ENCODE peak calls at places on chromosomes 12 and 14, in ten cellular contexts. One of them, this sample, is unnamed.

GRCh38 chr14:35879141-35879648 is 53.1 kb downstream of the BRMS1L start:
- DNase-seq in mammary epithelial cell: peak
- DNase-seq in cardiac fibroblast: peak
- DNase-seq in fibroblast of lung: peak
- DNase-seq in GM23338: no peak
- DNase-seq in dorsolateral prefrontal cortex: no peak
- DNase-seq in psoas muscle: no peak
- DNase-seq in OCI-LY7: no peak
- DNase-seq in AG04450: no peak
- DNase-seq in IMR-90: peak
- DNase-seq in this sample: no peak

GRCh38 chr12:55142896-55143870 is 17.0 kb downstream of the OR9K2 start:
- DNase-seq in mammary epithelial cell: peak
- DNase-seq in cardiac fibroblast: peak
- DNase-seq in fibroblast of lung: peak
- DNase-seq in GM23338: peak
- DNase-seq in dorsolateral prefrontal cortex: no peak
- DNase-seq in psoas muscle: no peak
- DNase-seq in OCI-LY7: peak
- DNase-seq in AG04450: no peak
- DNase-seq in IMR-90: peak
- DNase-seq in this sample: peak

GRCh38 chr12:125005652-125006051 is 12.2 kb downstream of the BRI3BP start:
- DNase-seq in mammary epithelial cell: no peak
- DNase-seq in cardiac fibroblast: no peak
- DNase-seq in fibroblast of lung: no peak
- DNase-seq in GM23338: no peak
- DNase-seq in dorsolateral prefrontal cortex: no peak
- DNase-seq in psoas muscle: no peak
- DNase-seq in OCI-LY7: no peak
- DNase-seq in AG04450: no peak
- DNase-seq in IMR-90: no peak
- DNase-seq in this sample: no peak

GRCh38 chr12:125247477-125247876 is 182.2 kb downstream of the AACS start:
- DNase-seq in mammary epithelial cell: no peak
- DNase-seq in cardiac fibroblast: no peak
- DNase-seq in fibroblast of lung: no peak
- DNase-seq in GM23338: no peak
- DNase-seq in dorsolateral prefrontal cortex: no peak
- DNase-seq in psoas muscle: no peak
- DNase-seq in OCI-LY7: no peak
- DNase-seq in AG04450: no peak
- DNase-seq in IMR-90: no peak
- DNase-seq in this sample: no peak

GRCh38 chr12:95633049-95633545 is 81.8 kb upstream of the USP44 start:
- DNase-seq in mammary epithelial cell: peak
- DNase-seq in cardiac fibroblast: peak
- DNase-seq in fibroblast of lung: peak
- DNase-seq in GM23338: no peak
- DNase-seq in dorsolateral prefrontal cortex: no peak
- DNase-seq in psoas muscle: no peak
- DNase-seq in OCI-LY7: no peak
- DNase-seq in AG04450: no peak
- DNase-seq in IMR-90: peak
- DNase-seq in this sample: peak

GRCh38 chr14:104977681-104978647 is at the start of gene AHNAK2:
- DNase-seq in mammary epithelial cell: peak
- DNase-seq in cardiac fibroblast: peak
- DNase-seq in fibroblast of lung: peak
- DNase-seq in GM23338: peak
- DNase-seq in dorsolateral prefrontal cortex: peak
- DNase-seq in psoas muscle: peak
- DNase-seq in OCI-LY7: no peak
- DNase-seq in AG04450: peak
- DNase-seq in IMR-90: peak
- DNase-seq in this sample: peak

GRCh38 chr12:112848972-112849371 is 57.4 kb downstream of the RPH3A start:
- DNase-seq in mammary epithelial cell: no peak
- DNase-seq in cardiac fibroblast: no peak
- DNase-seq in fibroblast of lung: no peak
- DNase-seq in GM23338: no peak
- DNase-seq in dorsolateral prefrontal cortex: no peak
- DNase-seq in psoas muscle: no peak
- DNase-seq in OCI-LY7: no peak
- DNase-seq in AG04450: no peak
- DNase-seq in IMR-90: no peak
- DNase-seq in this sample: no peak

GRCh38 chr14:38838979-38839323 is 264.1 kb downstream of the SEC23A start:
- DNase-seq in mammary epithelial cell: no peak
- DNase-seq in cardiac fibroblast: no peak
- DNase-seq in fibroblast of lung: no peak
- DNase-seq in GM23338: no peak
- DNase-seq in dorsolateral prefrontal cortex: no peak
- DNase-seq in psoas muscle: no peak
- DNase-seq in OCI-LY7: no peak
- DNase-seq in AG04450: no peak
- DNase-seq in IMR-90: no peak
- DNase-seq in this sample: no peak

GRCh38 chr12:71662861-71663560 is 637 bp downstream of the ZFC3H1 start:
- DNase-seq in mammary epithelial cell: peak
- DNase-seq in cardiac fibroblast: peak
- DNase-seq in fibroblast of lung: peak
- DNase-seq in GM23338: peak
- DNase-seq in dorsolateral prefrontal cortex: no peak
- DNase-seq in psoas muscle: peak
- DNase-seq in OCI-LY7: peak
- DNase-seq in AG04450: no peak
- DNase-seq in IMR-90: peak
- DNase-seq in this sample: peak

GRCh38 chr14:71682337-71682736 is 249.9 kb upstream of the RGS6 start:
- DNase-seq in mammary epithelial cell: no peak
- DNase-seq in cardiac fibroblast: peak
- DNase-seq in fibroblast of lung: no peak
- DNase-seq in GM23338: no peak
- DNase-seq in dorsolateral prefrontal cortex: no peak
- DNase-seq in psoas muscle: no peak
- DNase-seq in OCI-LY7: no peak
- DNase-seq in AG04450: no peak
- DNase-seq in IMR-90: peak
- DNase-seq in this sample: no peak

GRCh38 chr12:121579190-121579791 is 1.5 kb downstream of the KDM2B start:
- DNase-seq in mammary epithelial cell: no peak
- DNase-seq in cardiac fibroblast: peak
- DNase-seq in fibroblast of lung: no peak
- DNase-seq in GM23338: peak
- DNase-seq in dorsolateral prefrontal cortex: peak
- DNase-seq in psoas muscle: peak
- DNase-seq in OCI-LY7: peak
- DNase-seq in AG04450: no peak
- DNase-seq in IMR-90: no peak
- DNase-seq in this sample: no peak

GRCh38 chr12:9651265-9651729 is 18.2 kb upstream of the CLEC2D start:
- DNase-seq in mammary epithelial cell: peak
- DNase-seq in cardiac fibroblast: peak
- DNase-seq in fibroblast of lung: peak
- DNase-seq in GM23338: no peak
- DNase-seq in dorsolateral prefrontal cortex: no peak
- DNase-seq in psoas muscle: no peak
- DNase-seq in OCI-LY7: peak
- DNase-seq in AG04450: no peak
- DNase-seq in IMR-90: peak
- DNase-seq in this sample: peak
- H3K4me3 ChIP-seq in mammary epithelial cell: no peak
- H3K4me3 ChIP-seq in cardiac fibroblast: no peak
- H3K4me3 ChIP-seq in fibroblast of lung: no peak
- H3K4me3 ChIP-seq in GM23338: no peak
- H3K4me3 ChIP-seq in dorsolateral prefrontal cortex: no peak
- H3K4me3 ChIP-seq in psoas muscle: no peak
- H3K4me3 ChIP-seq in OCI-LY7: peak
- H3K4me3 ChIP-seq in AG04450: no peak
- H3K4me3 ChIP-seq in IMR-90: no peak
- H3K4me3 ChIP-seq in this sample: no peak

GRCh38 chr14:75294649-75295033 is 16.0 kb downstream of the FOS start:
- DNase-seq in mammary epithelial cell: no peak
- DNase-seq in cardiac fibroblast: peak
- DNase-seq in fibroblast of lung: no peak
- DNase-seq in GM23338: peak
- DNase-seq in dorsolateral prefrontal cortex: no peak
- DNase-seq in psoas muscle: no peak
- DNase-seq in OCI-LY7: peak
- DNase-seq in AG04450: no peak
- DNase-seq in IMR-90: no peak
- DNase-seq in this sample: no peak
- TF ChIP-seq CTCF in mammary epithelial cell: no peak
- TF ChIP-seq CTCF in cardiac fibroblast: no peak
- TF ChIP-seq CTCF in fibroblast of lung: no peak
- TF ChIP-seq CTCF in GM23338: no peak
- TF ChIP-seq CTCF in dorsolateral prefrontal cortex: no peak
- TF ChIP-seq CTCF in psoas muscle: no peak
- TF ChIP-seq CTCF in OCI-LY7: peak
- TF ChIP-seq CTCF in AG04450: peak
- TF ChIP-seq CTCF in IMR-90: peak
- TF ChIP-seq CTCF in this sample: no peak

DNA sequence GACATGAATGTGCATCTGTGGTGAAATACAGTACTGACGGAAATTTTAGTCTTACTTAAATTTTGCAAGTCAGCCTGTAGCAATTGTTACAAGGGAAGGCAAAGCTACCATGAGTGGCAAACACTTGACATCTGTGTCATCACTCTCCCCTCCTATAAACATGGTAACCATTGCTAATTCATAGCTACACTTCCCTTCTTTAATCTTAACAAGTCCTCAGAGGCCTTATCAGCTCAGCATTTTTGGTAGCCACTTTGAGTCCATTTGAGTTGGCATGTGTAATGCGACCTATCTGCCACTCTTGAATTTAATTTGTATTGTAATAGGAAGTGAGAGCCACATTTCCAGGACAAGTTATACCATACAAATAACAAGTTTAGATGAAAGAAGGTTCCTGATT is 218.1 kb downstream of the RMST start:
- DNase-seq in mammary epithelial cell: no peak
- DNase-seq in cardiac fibroblast: no peak
- DNase-seq in fibroblast of lung: no peak
- DNase-seq in GM23338: no peak
- DNase-seq in dorsolateral prefrontal cortex: no peak
- DNase-seq in psoas muscle: no peak
- DNase-seq in OCI-LY7: no peak
- DNase-seq in AG04450: no peak
- DNase-seq in IMR-90: no peak
- DNase-seq in this sample: no peak
- H3K4me3 ChIP-seq in mammary epithelial cell: no peak
- H3K4me3 ChIP-seq in cardiac fibroblast: no peak
- H3K4me3 ChIP-seq in fibroblast of lung: no peak
- H3K4me3 ChIP-seq in GM23338: no peak
- H3K4me3 ChIP-seq in dorsolateral prefrontal cortex: no peak
- H3K4me3 ChIP-seq in psoas muscle: no peak
- H3K4me3 ChIP-seq in OCI-LY7: no peak
- H3K4me3 ChIP-seq in AG04450: no peak
- H3K4me3 ChIP-seq in IMR-90: no peak
- H3K4me3 ChIP-seq in this sample: no peak

GRCh38 chr12:101695698-101696097 is 1.7 kb upstream of the CHPT1 start:
- DNase-seq in mammary epithelial cell: peak
- DNase-seq in cardiac fibroblast: peak
- DNase-seq in fibroblast of lung: no peak
- DNase-seq in GM23338: no peak
- DNase-seq in dorsolateral prefrontal cortex: no peak
- DNase-seq in psoas muscle: no peak
- DNase-seq in OCI-LY7: no peak
- DNase-seq in AG04450: no peak
- DNase-seq in IMR-90: peak
- DNase-seq in this sample: no peak

GRCh38 chr12:101696477-101697196 is 803 bp upstream of the CHPT1 start:
- DNase-seq in mammary epithelial cell: no peak
- DNase-seq in cardiac fibroblast: peak
- DNase-seq in fibroblast of lung: peak
- DNase-seq in GM23338: peak
- DNase-seq in dorsolateral prefrontal cortex: no peak
- DNase-seq in psoas muscle: peak
- DNase-seq in OCI-LY7: peak
- DNase-seq in AG04450: no peak
- DNase-seq in IMR-90: no peak
- DNase-seq in this sample: no peak

GRCh38 chr12:101698782-101699347 is 1.4 kb downstream of the CHPT1 start:
- DNase-seq in mammary epithelial cell: no peak
- DNase-seq in cardiac fibroblast: no peak
- DNase-seq in fibroblast of lung: peak
- DNase-seq in GM23338: no peak
- DNase-seq in dorsolateral prefrontal cortex: no peak
- DNase-seq in psoas muscle: no peak
- DNase-seq in OCI-LY7: peak
- DNase-seq in AG04450: no peak
- DNase-seq in IMR-90: peak
- DNase-seq in this sample: peak

GRCh38 chr12:101697930-101698781 is 716 bp downstream of the CHPT1 start:
- DNase-seq in mammary epithelial cell: peak
- DNase-seq in cardiac fibroblast: peak
- DNase-seq in fibroblast of lung: peak
- DNase-seq in GM23338: peak
- DNase-seq in dorsolateral prefrontal cortex: no peak
- DNase-seq in psoas muscle: peak
- DNase-seq in OCI-LY7: peak
- DNase-seq in AG04450: no peak
- DNase-seq in IMR-90: peak
- DNase-seq in this sample: peak

GRCh38 chr12:101697197-101697929 is at the start of gene CHPT1:
- DNase-seq in mammary epithelial cell: peak
- DNase-seq in cardiac fibroblast: peak
- DNase-seq in fibroblast of lung: peak
- DNase-seq in GM23338: peak
- DNase-seq in dorsolateral prefrontal cortex: peak
- DNase-seq in psoas muscle: peak
- DNase-seq in OCI-LY7: peak
- DNase-seq in AG04450: no peak
- DNase-seq in IMR-90: peak
- DNase-seq in this sample: peak
- TF ChIP-seq CTCF in mammary epithelial cell: no peak
- TF ChIP-seq CTCF in cardiac fibroblast: no peak
- TF ChIP-seq CTCF in fibroblast of lung: no peak
- TF ChIP-seq CTCF in GM23338: no peak
- TF ChIP-seq CTCF in dorsolateral prefrontal cortex: no peak
- TF ChIP-seq CTCF in psoas muscle: no peak
- TF ChIP-seq CTCF in OCI-LY7: no peak
- TF ChIP-seq CTCF in AG04450: no peak
- TF ChIP-seq CTCF in IMR-90: peak
- TF ChIP-seq CTCF in this sample: no peak

GRCh38 chr14:73239463-73240241 is 2.3 kb downstream of the PAPLN start:
- DNase-seq in mammary epithelial cell: peak
- DNase-seq in cardiac fibroblast: peak
- DNase-seq in fibroblast of lung: peak
- DNase-seq in GM23338: peak
- DNase-seq in dorsolateral prefrontal cortex: no peak
- DNase-seq in psoas muscle: peak
- DNase-seq in OCI-LY7: no peak
- DNase-seq in AG04450: no peak
- DNase-seq in IMR-90: peak
- DNase-seq in this sample: peak
- H3K4me3 ChIP-seq in mammary epithelial cell: peak
- H3K4me3 ChIP-seq in cardiac fibroblast: peak
- H3K4me3 ChIP-seq in fibroblast of lung: peak
- H3K4me3 ChIP-seq in GM23338: peak
- H3K4me3 ChIP-seq in dorsolateral prefrontal cortex: peak
- H3K4me3 ChIP-seq in psoas muscle: peak
- H3K4me3 ChIP-seq in OCI-LY7: no peak
- H3K4me3 ChIP-seq in AG04450: peak
- H3K4me3 ChIP-seq in IMR-90: no peak
- H3K4me3 ChIP-seq in this sample: peak

GRCh38 chr14:74302634-74303569 is at the start of gene ABCD4:
- DNase-seq in mammary epithelial cell: peak
- DNase-seq in cardiac fibroblast: peak
- DNase-seq in fibroblast of lung: peak
- DNase-seq in GM23338: peak
- DNase-seq in dorsolateral prefrontal cortex: peak
- DNase-seq in psoas muscle: peak
- DNase-seq in OCI-LY7: peak
- DNase-seq in AG04450: peak
- DNase-seq in IMR-90: peak
- DNase-seq in this sample: peak
- TF ChIP-seq CTCF in mammary epithelial cell: peak
- TF ChIP-seq CTCF in cardiac fibroblast: peak
- TF ChIP-seq CTCF in fibroblast of lung: peak
- TF ChIP-seq CTCF in GM23338: peak
- TF ChIP-seq CTCF in dorsolateral prefrontal cortex: peak
- TF ChIP-seq CTCF in psoas muscle: peak
- TF ChIP-seq CTCF in OCI-LY7: peak
- TF ChIP-seq CTCF in AG04450: peak
- TF ChIP-seq CTCF in IMR-90: peak
- TF ChIP-seq CTCF in this sample: peak

This sample was measured in astrocyte of the spinal cord.